ENCODE peak calls at places on chromosomes 4 and X, in seven cellular contexts. One of them, this sample, is unnamed.

GRCh38 chr4:141132689-141133145 is 552 bp downstream of the RNF150 start:
- DNase-seq in keratinocyte: no peak
- DNase-seq in heart right ventricle: peak; percentile 55
- DNase-seq in foreskin fibroblast: peak; percentile 61
- DNase-seq in A549: peak; percentile 8
- DNase-seq in psoas muscle: no peak
- DNase-seq in cardiac fibroblast: peak; percentile 25
- DNase-seq in this sample: no peak

GRCh38 chr4:131974730-131975129 is 1174.4 kb upstream of the PCDH10 start:
- DNase-seq in keratinocyte: no peak
- DNase-seq in A549: no peak
- DNase-seq in cardiac fibroblast: no peak
- DNase-seq in foreskin fibroblast: peak; percentile 5
- DNase-seq in heart right ventricle: no peak
- DNase-seq in psoas muscle: no peak
- DNase-seq in this sample: no peak

GRCh38 chrX:119502727-119503483 is 34.7 kb downstream of the SLC25A5 start:
- DNase-seq in heart right ventricle: no peak
- DNase-seq in A549: peak; percentile 78
- DNase-seq in psoas muscle: no peak
- DNase-seq in foreskin fibroblast: peak; percentile 58
- DNase-seq in cardiac fibroblast: peak; percentile 60
- DNase-seq in keratinocyte: no peak
- DNase-seq in this sample: no peak

GRCh38 chrX:28135378-28136047 is 154.3 kb upstream of the DCAF8L1 start:
- DNase-seq in heart right ventricle: no peak
- DNase-seq in keratinocyte: no peak
- DNase-seq in cardiac fibroblast: peak; percentile 66
- DNase-seq in foreskin fibroblast: peak; percentile 1
- DNase-seq in psoas muscle: no peak
- DNase-seq in A549: no peak
- DNase-seq in this sample: no peak

GRCh38 chr4:139419388-139419914 is 34.5 kb upstream of the RAB33B start:
- DNase-seq in A549: no peak
- DNase-seq in cardiac fibroblast: peak; percentile 95
- DNase-seq in keratinocyte: peak; percentile 84
- DNase-seq in foreskin fibroblast: peak; percentile 87
- DNase-seq in heart right ventricle: no peak
- DNase-seq in psoas muscle: no peak
- DNase-seq in this sample: no peak

GRCh38 chr4:133464311-133464710 is 315.2 kb downstream of the PCDH10 start:
- DNase-seq in cardiac fibroblast: peak; percentile 1
- DNase-seq in A549: no peak
- DNase-seq in psoas muscle: no peak
- DNase-seq in foreskin fibroblast: no peak
- DNase-seq in heart right ventricle: no peak
- DNase-seq in keratinocyte: no peak
- DNase-seq in this sample: no peak

GRCh38 chr4:2820216-2820982 is 23.2 kb upstream of the ADD1 start:
- DNase-seq in keratinocyte: no peak
- DNase-seq in A549: no peak
- DNase-seq in foreskin fibroblast: no peak
- DNase-seq in heart right ventricle: peak; percentile 6
- DNase-seq in psoas muscle: peak; percentile 42
- DNase-seq in cardiac fibroblast: no peak
- DNase-seq in this sample: no peak

GRCh38 chrX:121671649-121672048 is 624.2 kb downstream of the GLUD2 start:
- DNase-seq in heart right ventricle: no peak
- DNase-seq in cardiac fibroblast: no peak
- DNase-seq in keratinocyte: no peak
- DNase-seq in psoas muscle: no peak
- DNase-seq in foreskin fibroblast: no peak
- DNase-seq in A549: no peak
- DNase-seq in this sample: no peak

GRCh38 chrX:20530319-20530979 is 263.7 kb upstream of the RPS6KA3 start:
- DNase-seq in psoas muscle: no peak
- DNase-seq in foreskin fibroblast: peak; percentile 74
- DNase-seq in keratinocyte: peak; percentile 21
- DNase-seq in heart right ventricle: no peak
- DNase-seq in A549: peak; percentile 41
- DNase-seq in cardiac fibroblast: peak; percentile 69
- DNase-seq in this sample: peak; percentile 87

GRCh38 chrX:11944486-11944885 is 186.4 kb downstream of the MSL3 start:
- DNase-seq in psoas muscle: no peak
- DNase-seq in foreskin fibroblast: peak; percentile 78
- DNase-seq in cardiac fibroblast: peak; percentile 82
- DNase-seq in keratinocyte: no peak
- DNase-seq in A549: peak; percentile 11
- DNase-seq in heart right ventricle: no peak
- DNase-seq in this sample: peak; percentile 71

DNA sequence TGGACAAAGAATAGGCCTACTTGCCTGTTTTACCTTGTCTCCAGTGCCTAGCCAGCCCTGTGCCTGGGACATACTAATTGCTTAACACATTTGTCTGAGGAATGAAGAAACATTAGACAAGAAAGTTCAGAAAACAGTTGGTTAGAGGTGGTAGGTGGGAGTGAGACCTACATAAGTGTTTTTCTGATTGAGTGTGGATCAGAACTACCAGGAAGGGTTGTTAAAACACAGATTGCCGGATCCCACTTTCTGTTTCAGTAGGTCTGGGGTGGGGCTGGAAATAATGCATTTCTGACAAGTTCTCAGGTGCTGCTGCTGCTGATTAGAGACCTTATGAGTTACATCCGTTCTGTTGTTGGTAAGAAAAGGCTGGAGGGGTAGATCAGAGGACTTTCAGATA is 5.7 kb upstream of the JADE1 start:
- DNase-seq in keratinocyte: no peak
- DNase-seq in A549: no peak
- DNase-seq in foreskin fibroblast: no peak
- DNase-seq in heart right ventricle: no peak
- DNase-seq in cardiac fibroblast: no peak
- DNase-seq in psoas muscle: no peak
- DNase-seq in this sample: no peak
- H3K4me3 ChIP-seq in keratinocyte: no peak overlapping the region
- H3K4me3 ChIP-seq in A549: no peak overlapping the region
- H3K4me3 ChIP-seq in foreskin fibroblast: no peak overlapping the region
- H3K4me3 ChIP-seq in heart right ventricle: no peak overlapping the region
- H3K4me3 ChIP-seq in cardiac fibroblast: no peak overlapping the region
- H3K4me3 ChIP-seq in psoas muscle: no peak overlapping the region
- H3K4me3 ChIP-seq in this sample: peak overlapping the region; percentile 0

GRCh38 chr4:857461-857860 is 31.5 kb upstream of the CPLX1 start:
- DNase-seq in heart right ventricle: no peak
- DNase-seq in psoas muscle: no peak
- DNase-seq in foreskin fibroblast: no peak
- DNase-seq in keratinocyte: no peak
- DNase-seq in A549: no peak
- DNase-seq in cardiac fibroblast: no peak
- DNase-seq in this sample: no peak
- H3K4me3 ChIP-seq in heart right ventricle: no peak overlapping the region
- H3K4me3 ChIP-seq in psoas muscle: no peak overlapping the region
- H3K4me3 ChIP-seq in foreskin fibroblast: no peak overlapping the region
- H3K4me3 ChIP-seq in keratinocyte: no peak overlapping the region
- H3K4me3 ChIP-seq in A549: no peak overlapping the region
- H3K4me3 ChIP-seq in cardiac fibroblast: no peak overlapping the region
- H3K4me3 ChIP-seq in this sample: no peak overlapping the region

GRCh38 chr4:158291334-158292055 is 81.2 kb downstream of the TMEM144 start:
- DNase-seq in A549: no peak
- DNase-seq in psoas muscle: no peak
- DNase-seq in cardiac fibroblast: no peak
- DNase-seq in heart right ventricle: no peak
- DNase-seq in foreskin fibroblast: no peak
- DNase-seq in keratinocyte: no peak
- DNase-seq in this sample: no peak

GRCh38 chr4:158292156-158292555 is 81.9 kb downstream of the TMEM144 start:
- DNase-seq in cardiac fibroblast: no peak
- DNase-seq in keratinocyte: no peak
- DNase-seq in foreskin fibroblast: no peak
- DNase-seq in heart right ventricle: no peak
- DNase-seq in psoas muscle: no peak
- DNase-seq in A549: no peak
- DNase-seq in this sample: no peak

GRCh38 chr4:158297866-158298265 is 87.6 kb downstream of the TMEM144 start:
- DNase-seq in A549: no peak
- DNase-seq in foreskin fibroblast: no peak
- DNase-seq in keratinocyte: no peak
- DNase-seq in psoas muscle: no peak
- DNase-seq in heart right ventricle: no peak
- DNase-seq in cardiac fibroblast: no peak
- DNase-seq in this sample: no peak

GRCh38 chr4:158290912-158291311 is 80.6 kb downstream of the TMEM144 start:
- DNase-seq in keratinocyte: no peak
- DNase-seq in psoas muscle: no peak
- DNase-seq in heart right ventricle: no peak
- DNase-seq in cardiac fibroblast: no peak
- DNase-seq in A549: no peak
- DNase-seq in foreskin fibroblast: no peak
- DNase-seq in this sample: no peak

DNA sequence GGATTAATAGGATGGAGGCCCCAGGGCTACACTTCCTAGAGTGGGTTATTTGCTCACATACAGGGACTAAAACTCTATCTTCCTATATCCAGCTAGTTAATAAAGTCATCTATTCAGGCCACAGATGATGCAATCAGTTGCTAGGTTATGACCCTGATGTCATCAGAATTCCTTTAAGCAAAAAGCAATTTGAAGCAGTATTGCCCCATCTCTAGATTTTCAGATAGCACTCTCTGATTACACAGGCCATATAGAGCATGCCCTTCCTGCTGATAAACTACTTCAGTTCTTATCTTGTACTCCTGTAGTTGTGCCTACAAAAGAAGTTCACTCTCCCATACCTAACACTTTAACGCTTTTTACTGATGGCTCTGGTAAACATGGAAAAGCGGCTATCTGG is 84.8 kb downstream of the TMEM144 start:
- DNase-seq in keratinocyte: no peak
- DNase-seq in psoas muscle: no peak
- DNase-seq in A549: no peak
- DNase-seq in heart right ventricle: no peak
- DNase-seq in foreskin fibroblast: peak; percentile 50
- DNase-seq in cardiac fibroblast: peak; percentile 9
- DNase-seq in this sample: no peak
- H3K4me3 ChIP-seq in keratinocyte: no peak overlapping the region
- H3K4me3 ChIP-seq in psoas muscle: no peak overlapping the region
- H3K4me3 ChIP-seq in A549: no peak overlapping the region
- H3K4me3 ChIP-seq in heart right ventricle: no peak overlapping the region
- H3K4me3 ChIP-seq in foreskin fibroblast: no peak overlapping the region
- H3K4me3 ChIP-seq in cardiac fibroblast: no peak overlapping the region
- H3K4me3 ChIP-seq in this sample: no peak overlapping the region

GRCh38 chrX:45806410-45807121 is 605.9 kb upstream of the DIPK2B start:
- DNase-seq in heart right ventricle: no peak
- DNase-seq in foreskin fibroblast: peak; percentile 80
- DNase-seq in psoas muscle: no peak
- DNase-seq in cardiac fibroblast: peak; percentile 81
- DNase-seq in keratinocyte: no peak
- DNase-seq in A549: no peak
- DNase-seq in this sample: no peak
- H3K4me3 ChIP-seq in heart right ventricle: peak overlapping the region; percentile 36
- H3K4me3 ChIP-seq in foreskin fibroblast: peak overlapping the region; percentile 41
- H3K4me3 ChIP-seq in psoas muscle: peak overlapping the region; percentile 39
- H3K4me3 ChIP-seq in cardiac fibroblast: peak overlapping the region; percentile 31
- H3K4me3 ChIP-seq in keratinocyte: no peak overlapping the region
- H3K4me3 ChIP-seq in A549: no peak overlapping the region
- H3K4me3 ChIP-seq in this sample: no peak overlapping the region

GRCh38 chrX:13694983-13695382 is 6.1 kb downstream of the RAB9A start:
- DNase-seq in psoas muscle: no peak
- DNase-seq in cardiac fibroblast: no peak
- DNase-seq in heart right ventricle: no peak
- DNase-seq in A549: no peak
- DNase-seq in foreskin fibroblast: no peak
- DNase-seq in keratinocyte: no peak
- DNase-seq in this sample: no peak
- H3K4me3 ChIP-seq in psoas muscle: peak overlapping the region; percentile 28
- H3K4me3 ChIP-seq in cardiac fibroblast: no peak overlapping the region
- H3K4me3 ChIP-seq in heart right ventricle: no peak overlapping the region
- H3K4me3 ChIP-seq in A549: no peak overlapping the region
- H3K4me3 ChIP-seq in foreskin fibroblast: no peak overlapping the region
- H3K4me3 ChIP-seq in keratinocyte: no peak overlapping the region
- H3K4me3 ChIP-seq in this sample: no peak overlapping the region

GRCh38 chr4:100517864-100518341 is at the start of gene EMCN:
- DNase-seq in cardiac fibroblast: peak; percentile 47
- DNase-seq in heart right ventricle: no peak
- DNase-seq in keratinocyte: no peak
- DNase-seq in foreskin fibroblast: peak; percentile 11
- DNase-seq in A549: no peak
- DNase-seq in psoas muscle: no peak
- DNase-seq in this sample: no peak
- H3K4me3 ChIP-seq in cardiac fibroblast: no peak within 1 kb of the TSS
- H3K4me3 ChIP-seq in heart right ventricle: peak within 1 kb of the TSS; percentile 56
- H3K4me3 ChIP-seq in keratinocyte: no peak within 1 kb of the TSS
- H3K4me3 ChIP-seq in foreskin fibroblast: no peak within 1 kb of the TSS
- H3K4me3 ChIP-seq in A549: no peak within 1 kb of the TSS
- H3K4me3 ChIP-seq in psoas muscle: peak within 1 kb of the TSS; percentile 61
- H3K4me3 ChIP-seq in this sample: no peak within 1 kb of the TSS

GRCh38 chrX:153030801-153031200 is 25.5 kb upstream of the PNMA3 start:
- DNase-seq in heart right ventricle: no peak
- DNase-seq in A549: no peak
- DNase-seq in foreskin fibroblast: no peak
- DNase-seq in cardiac fibroblast: no peak
- DNase-seq in psoas muscle: no peak
- DNase-seq in keratinocyte: no peak
- DNase-seq in this sample: no peak

GRCh38 chrX:153029875-153030274 is 26.4 kb upstream of the PNMA3 start:
- DNase-seq in psoas muscle: no peak
- DNase-seq in A549: no peak
- DNase-seq in keratinocyte: no peak
- DNase-seq in foreskin fibroblast: no peak
- DNase-seq in heart right ventricle: no peak
- DNase-seq in cardiac fibroblast: no peak
- DNase-seq in this sample: no peak

GRCh38 chrX:153029162-153029561 is 27.1 kb upstream of the PNMA3 start:
- DNase-seq in foreskin fibroblast: no peak
- DNase-seq in keratinocyte: no peak
- DNase-seq in psoas muscle: no peak
- DNase-seq in heart right ventricle: no peak
- DNase-seq in A549: no peak
- DNase-seq in cardiac fibroblast: no peak
- DNase-seq in this sample: no peak

GRCh38 chrX:153032397-153033118 is 23.7 kb upstream of the PNMA3 start:
- DNase-seq in cardiac fibroblast: peak; percentile 46
- DNase-seq in foreskin fibroblast: peak; percentile 76
- DNase-seq in keratinocyte: no peak
- DNase-seq in A549: peak; percentile 77
- DNase-seq in heart right ventricle: peak; percentile 79
- DNase-seq in psoas muscle: peak; percentile 83
- DNase-seq in this sample: peak; percentile 82
- H3K4me3 ChIP-seq in cardiac fibroblast: no peak overlapping the region
- H3K4me3 ChIP-seq in foreskin fibroblast: peak overlapping the region; percentile 29
- H3K4me3 ChIP-seq in keratinocyte: peak overlapping the region; percentile 19
- H3K4me3 ChIP-seq in A549: peak overlapping the region; percentile 34
- H3K4me3 ChIP-seq in heart right ventricle: peak overlapping the region; percentile 51
- H3K4me3 ChIP-seq in psoas muscle: peak overlapping the region; percentile 31
- H3K4me3 ChIP-seq in this sample: peak overlapping the region; percentile 59

DNA sequence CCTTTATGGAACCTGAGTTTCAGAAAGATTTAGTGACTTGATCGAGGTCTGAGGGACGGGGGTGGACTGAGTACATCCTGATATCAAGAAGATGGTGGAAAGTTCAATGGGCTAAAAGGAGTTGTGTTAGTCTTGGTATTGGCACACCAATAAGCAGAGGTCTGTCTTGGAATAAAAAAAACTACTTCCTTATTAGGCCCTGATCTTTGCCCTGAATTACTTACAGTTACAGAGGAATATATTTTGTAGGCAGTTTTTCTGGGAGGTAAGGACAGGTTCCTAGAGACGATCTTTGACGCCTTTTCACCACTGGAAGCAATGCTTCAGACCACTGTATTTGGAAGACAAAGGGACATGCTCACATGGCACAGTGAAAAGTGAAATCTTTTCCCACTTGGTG is 673 bp upstream of the XK start:
- DNase-seq in heart right ventricle: no peak
- DNase-seq in A549: no peak
- DNase-seq in psoas muscle: no peak
- DNase-seq in keratinocyte: no peak
- DNase-seq in foreskin fibroblast: no peak
- DNase-seq in cardiac fibroblast: no peak
- DNase-seq in this sample: no peak
- H3K4me3 ChIP-seq in heart right ventricle: peak overlapping the region; percentile 53
- H3K4me3 ChIP-seq in A549: peak overlapping the region; percentile 54
- H3K4me3 ChIP-seq in psoas muscle: peak overlapping the region; percentile 67
- H3K4me3 ChIP-seq in keratinocyte: no peak overlapping the region
- H3K4me3 ChIP-seq in foreskin fibroblast: no peak overlapping the region
- H3K4me3 ChIP-seq in cardiac fibroblast: no peak overlapping the region
- H3K4me3 ChIP-seq in this sample: no peak overlapping the region